ENCODE peak calls at places on chromosome 15, in five cellular contexts. V is ovary; R is brain microvascular endothelial cell; N is vagina; F is naive thymus-derived CD4-positive, alpha-beta T cell. Q is an unnamed sample.

GRCh38 chr15:89783861-89784685 is 7.9 kb downstream of the MESP2 start:
- DNase-seq in V (no peak), R (no peak), N (no peak), F (no peak), Q (no peak)

GRCh38 chr15:92583311-92584034 is 72.1 kb downstream of the FAM174B start:
- DNase-seq in V (no peak), R (no peak), N (no peak), F (no peak), Q (no peak)

GRCh38 chr15:62547584-62547983 is 382.5 kb upstream of the C2CD4B start:
- DNase-seq in V (no peak), R (no peak), N (no peak), F (no peak), Q (no peak)

GRCh38 chr15:97745481-97746071 is 214.9 kb upstream of the ARRDC4 start:
- DNase-seq in V (no peak), R (no peak), N (no peak), F (peak; percentile 7), Q (no peak)

GRCh38 chr15:39629376-39629775 is 48.5 kb downstream of the THBS1 start:
- DNase-seq in V (no peak), R (no peak), N (no peak), F (peak; percentile 34), Q (no peak)

GRCh38 chr15:90300988-90301715 is 35.7 kb downstream of the NGRN start:
- DNase-seq in V (peak; percentile 49), R (peak; percentile 36), N (no peak), F (peak; percentile 46), Q (no peak)

GRCh38 chr15:59138243-59138642 is 33.3 kb downstream of the CCNB2 start:
- DNase-seq in V (no peak), R (peak; percentile 41), N (no peak), F (peak; percentile 48), Q (no peak)

GRCh38 chr15:39239562-39239961 is 341.3 kb upstream of the THBS1 start:
- DNase-seq in V (no peak), R (no peak), N (no peak), F (no peak), Q (no peak)

GRCh38 chr15:63497642-63498100 is 6.7 kb upstream of the USP3 start:
- DNase-seq in V (no peak), R (no peak), N (no peak), F (peak; percentile 86), Q (no peak)

GRCh38 chr15:66748320-66748779 is 46.3 kb downstream of the SMAD6 start:
- DNase-seq in V (no peak), R (no peak), N (no peak), F (no peak), Q (no peak)

GRCh38 chr15:84702961-84703482 is 12.9 kb downstream of the SEC11A start:
- DNase-seq in V (peak; percentile 36), R (peak; percentile 18), N (no peak), F (no peak), Q (no peak)

GRCh38 chr15:40743921-40744809 is 10.9 kb downstream of the RMDN3 start:
- DNase-seq in V (no peak), R (peak; percentile 68), N (no peak), F (no peak), Q (peak; percentile 47)

GRCh38 chr15:39084683-39085530 is 496.0 kb upstream of the THBS1 start:
- DNase-seq in V (peak; percentile 40), R (peak; percentile 14), N (no peak), F (no peak), Q (peak; percentile 86)

GRCh38 chr15:65836665-65837064 is 32.6 kb upstream of the RAB11A start:
- DNase-seq in V (no peak), R (no peak), N (no peak), F (no peak), Q (no peak)

GRCh38 chr15:73941044-73941443 is 14.8 kb downstream of the LOXL1 start:
- DNase-seq in V (no peak), R (peak; percentile 94), N (no peak), F (no peak), Q (peak; percentile 95)

GRCh38 chr15:99845009-99845408 is 111.8 kb upstream of the LYSMD4 start:
- DNase-seq in V (no peak), R (peak; percentile 28), N (no peak), F (no peak), Q (no peak)

GRCh38 chr15:40308844-40309189 is 1.1 kb upstream of the PLCB2 start:
- DNase-seq in V (no peak), R (no peak), N (no peak), F (no peak), Q (no peak)

GRCh38 chr15:39579487-39580116 is 1.3 kb upstream of the THBS1 start:
- DNase-seq in V (peak; percentile 69), R (peak; percentile 90), N (no peak), F (no peak), Q (peak; percentile 90)

GRCh38 chr15:63189955-63190691 is 717 bp downstream of the RAB8B start:
- DNase-seq in V (no peak), R (no peak), N (no peak), F (no peak), Q (no peak)

GRCh38 chr15:63834500-63835210 is 907 bp upstream of the HERC1 start:
- DNase-seq in V (no peak), R (no peak), N (no peak), F (no peak), Q (no peak)

GRCh38 chr15:82810061-82810862 is 834 bp downstream of the WHAMM start:
- DNase-seq in V (peak; percentile 47), R (no peak), N (no peak), F (peak; percentile 45), Q (no peak)

GRCh38 chr15:65396283-65396964 is 18.6 kb upstream of the IGDCC3 start:
- DNase-seq in V (no peak), R (no peak), N (no peak), F (no peak), Q (no peak)

GRCh38 chr15:100001405-100001804 is 268.2 kb upstream of the LYSMD4 start:
- DNase-seq in V (no peak), R (no peak), N (no peak), F (no peak), Q (no peak)

GRCh38 chr15:74839526-74840395 is 3.2 kb downstream of the ULK3 start:
- DNase-seq in V (no peak), R (no peak), N (no peak), F (no peak), Q (no peak)

GRCh38 chr15:32717290-32718081 is at the start of gene GREM1:
- DNase-seq in V (no peak), R (peak; percentile 48), N (no peak), F (no peak), Q (no peak)
- H3K4me3 ChIP-seq in V (peak within 1 kb of the TSS; percentile 0), R (peak within 1 kb of the TSS; percentile 98), N (peak within 1 kb of the TSS; percentile 59), F (no peak within 1 kb of the TSS), Q (peak within 1 kb of the TSS; percentile 80)

GRCh38 chr15:71080705-71081104 is 34.6 kb upstream of the THSD4 start:
- DNase-seq in V (no peak), R (peak; percentile 97), N (no peak), F (no peak), Q (peak; percentile 87)
- H3K4me3 ChIP-seq in V (no peak overlapping the region), R (no peak overlapping the region), N (no peak overlapping the region), F (no peak overlapping the region), Q (no peak overlapping the region)

DNA sequence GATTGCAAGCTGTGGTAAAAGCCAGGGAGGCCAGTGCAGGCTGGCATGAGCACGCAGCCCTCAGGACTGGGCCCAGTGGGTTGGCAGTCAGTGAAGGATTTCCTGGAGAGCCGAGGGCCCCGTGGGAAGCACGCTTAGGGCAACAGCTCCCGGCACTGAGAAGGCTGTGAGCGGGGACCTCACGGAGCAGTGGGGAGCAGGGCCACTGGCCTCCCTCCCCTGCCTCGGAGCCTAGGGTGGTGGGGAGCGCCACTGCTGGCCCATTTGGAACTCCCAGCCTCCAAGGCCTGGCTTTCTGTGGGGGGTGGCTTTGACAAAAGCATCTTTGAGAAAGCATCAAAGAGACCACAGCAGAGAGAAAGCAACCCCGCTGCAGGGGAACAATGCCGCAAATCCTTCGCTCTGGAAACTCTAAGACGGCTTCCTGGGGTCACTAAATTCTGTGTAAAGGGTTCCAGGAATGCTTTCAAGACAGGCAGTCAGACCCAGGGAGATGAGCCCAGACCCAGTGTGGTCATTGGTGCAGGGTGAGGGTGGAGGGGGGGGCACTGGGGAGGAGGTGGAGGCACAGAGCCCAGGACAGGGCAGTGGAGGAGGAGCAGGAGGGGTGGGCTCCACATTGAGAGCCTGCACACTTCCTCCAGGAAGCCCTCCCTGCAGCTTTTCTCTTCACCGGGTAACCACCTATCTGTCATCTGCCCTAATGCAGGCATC is 9.5 kb upstream of the APBA2 start:
- DNase-seq in V (no peak), R (no peak), N (no peak), F (peak; percentile 42), Q (no peak)
- H3K4me3 ChIP-seq in V (no peak overlapping the region), R (no peak overlapping the region), N (no peak overlapping the region), F (no peak overlapping the region), Q (no peak overlapping the region)

GRCh38 chr15:78389356-78389755 is 48.7 kb upstream of the IREB2 start:
- DNase-seq in V (no peak), R (no peak), N (no peak), F (no peak), Q (no peak)
- H3K4me3 ChIP-seq in V (no peak overlapping the region), R (no peak overlapping the region), N (no peak overlapping the region), F (no peak overlapping the region), Q (no peak overlapping the region)

Q was measured in skeletal muscle cell.